ENCODE peak calls at places on chromosomes 12 and 14, in four cellular contexts. R, C, D and T are unnamed samples.

GRCh38 chr14:64212666-64213065 is 81.5 kb downstream of the ESR2 start:
- DNase-seq in R (no peak), C (no peak), D (no peak), T (no peak)

GRCh38 chr14:71714225-71714624 is 218.0 kb upstream of the RGS6 start:
- DNase-seq in R (no peak), C (no peak), D (no peak), T (no peak)

GRCh38 chr12:127485528-127485927 is 781.4 kb upstream of the TMEM132C start:
- DNase-seq in R (no peak), C (no peak), D (peak), T (peak)

GRCh38 chr12:165862-166368 is 48.0 kb downstream of the SLC6A12 start:
- DNase-seq in D (no peak), C (no peak), R (no peak), T (no peak)

GRCh38 chr14:58747181-58747580 is 109.4 kb downstream of the DACT1 start:
- DNase-seq in D (peak), C (no peak), R (peak), T (no peak)

GRCh38 chr12:47155457-47156166 is 75.9 kb upstream of the AMIGO2 start:
- DNase-seq in R (no peak), D (no peak), C (no peak), T (no peak)

GRCh38 chr12:86950043-86950838 is 694.0 kb upstream of the MGAT4C start:
- DNase-seq in R (no peak), C (no peak), D (no peak), T (no peak)

GRCh38 chr12:132453361-132454133 is 36.4 kb upstream of the FBRSL1 start:
- DNase-seq in R (no peak), D (no peak), C (no peak), T (no peak)

GRCh38 chr14:50823051-50823762 is 7.8 kb downstream of the NIN start:
- DNase-seq in R (no peak), D (no peak), C (no peak), T (no peak)

GRCh38 chr14:39666386-39666785 is 234.2 kb upstream of the FBXO33 start:
- DNase-seq in C (no peak), D (no peak), R (no peak), T (no peak)

GRCh38 chr14:90177537-90178189 is 78.7 kb upstream of the PSMC1 start:
- DNase-seq in D (no peak), C (no peak), R (no peak), T (no peak)

GRCh38 chr12:68611094-68611818 is 557 bp downstream of the RAP1B start:
- DNase-seq in C (no peak), D (peak), R (no peak), T (peak)

GRCh38 chr14:72476657-72477499 is 417.0 kb downstream of the DPF3 start:
- DNase-seq in C (peak), R (no peak), D (peak), T (no peak)

GRCh38 chr14:104968541-104969401 is 9.4 kb downstream of the AHNAK2 start:
- DNase-seq in R (peak), C (no peak), D (no peak), T (no peak)

GRCh38 chr12:88638388-88638787 is 58.1 kb upstream of the KITLG start:
- DNase-seq in C (no peak), R (no peak), D (no peak), T (no peak)

GRCh38 chr14:93301821-93302447 is 30.9 kb downstream of the BTBD7 start:
- DNase-seq in C (peak), D (no peak), R (no peak), T (no peak)

GRCh38 chr12:6551496-6552139 is 4.2 kb downstream of the IFFO1 start:
- DNase-seq in C (no peak), R (no peak), D (no peak), T (no peak)

GRCh38 chr12:45122776-45123380 is 72.0 kb upstream of the DBX2 start:
- DNase-seq in C (peak), D (no peak), R (no peak), T (no peak)

GRCh38 chr12:69329669-69330428 is 18.3 kb upstream of the LYZ start:
- DNase-seq in C (no peak), D (no peak), R (no peak), T (no peak)

GRCh38 chr12:76929499-76929898 is 50.7 kb upstream of the CSRP2 start:
- DNase-seq in D (no peak), R (no peak), C (no peak), T (no peak)

GRCh38 chr12:54853933-54854538 is at the start of gene MUCL1:
- DNase-seq in D (peak), R (no peak), C (peak), T (peak)

GRCh38 chr14:77098470-77099353 is 654 bp downstream of the CIPC start:
- DNase-seq in R (peak), D (peak), C (no peak), T (peak)

GRCh38 chr14:54132485-54132884 is 175.9 kb upstream of the BMP4 start:
- DNase-seq in D (no peak), C (no peak), R (no peak), T (no peak)

GRCh38 chr14:74085047-74085637 is 386 bp downstream of the LIN52 start:
- DNase-seq in C (no peak), D (no peak), R (no peak), T (no peak)

GRCh38 chr12:19710811-19711793 is 271.8 kb downstream of the AEBP2 start:
- DNase-seq in C (no peak), R (no peak), D (no peak), T (no peak)

GRCh38 chr14:100902295-100902694 is 1.2 kb downstream of the RTL1 start:
- DNase-seq in R (no peak), D (no peak), C (peak), T (no peak)

GRCh38 chr12:123813349-123813748 is 51.2 kb downstream of the DNAH10 start:
- DNase-seq in C (no peak), R (no peak), D (no peak), T (no peak)

GRCh38 chr12:84955298-84955697 is 42.7 kb upstream of the SLC6A15 start:
- DNase-seq in C (no peak), D (no peak), R (no peak), T (no peak)

GRCh38 chr14:102262894-102263462 is 42.0 kb downstream of the MOK start:
- DNase-seq in C (peak), D (no peak), R (peak), T (no peak)

GRCh38 chr12:32273712-32274111 is 125.6 kb upstream of the FGD4 start:
- DNase-seq in D (peak), R (no peak), C (no peak), T (no peak)
- TF ChIP-seq POLR2AphosphoS5 in D (no peak), R (no peak), C (no peak), T (no peak)

DNA sequence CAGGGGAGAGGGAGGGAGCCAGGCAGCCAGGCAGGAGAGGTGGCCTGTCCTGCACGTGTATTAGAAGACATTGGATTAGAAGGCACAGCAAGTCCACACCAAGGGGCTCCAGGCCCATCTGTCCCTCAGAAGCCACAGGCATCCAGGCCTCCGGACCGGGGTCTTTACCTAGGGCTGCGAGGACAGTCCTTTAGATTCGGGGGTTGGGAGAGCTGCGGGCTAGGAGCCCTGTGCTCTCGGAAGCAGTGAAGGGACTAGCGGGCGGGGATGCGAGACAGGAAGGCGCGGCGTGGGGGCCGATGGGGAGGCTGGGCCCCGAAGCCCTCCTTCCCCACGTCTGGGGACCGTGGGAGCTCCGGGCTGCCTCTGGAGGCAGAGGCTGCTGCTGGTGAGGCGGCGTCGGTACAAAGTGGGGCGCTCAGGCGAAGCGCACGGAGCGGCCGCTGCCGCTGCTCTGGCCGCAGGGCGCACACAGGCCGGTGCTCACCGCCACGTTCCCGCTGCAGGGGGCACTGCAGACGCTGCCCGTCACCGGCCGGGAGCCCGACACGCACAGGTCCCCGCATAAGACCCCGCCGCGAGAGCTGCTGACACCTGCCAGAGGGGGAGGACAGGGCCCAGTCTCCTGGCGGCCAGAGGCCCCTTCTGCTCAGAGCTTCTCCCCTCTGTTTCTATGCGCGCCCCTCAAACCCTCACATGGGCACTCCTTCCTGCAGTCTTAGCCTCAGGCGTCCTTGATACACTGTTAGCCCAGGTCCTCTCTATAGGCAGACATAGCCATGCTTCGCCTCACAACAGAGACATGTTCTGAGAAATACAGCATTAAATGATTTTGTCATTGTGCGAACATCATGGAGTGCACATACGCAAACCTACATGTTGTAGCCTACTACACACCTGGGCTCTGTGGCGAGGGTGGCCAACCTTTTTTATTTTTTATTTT is 17.3 kb downstream of the KRT7 start:
- DNase-seq in D (no peak), C (no peak), R (peak), T (no peak)
- TF ChIP-seq CTCF in D (no peak), C (no peak), R (no peak), T (no peak)

DNA sequence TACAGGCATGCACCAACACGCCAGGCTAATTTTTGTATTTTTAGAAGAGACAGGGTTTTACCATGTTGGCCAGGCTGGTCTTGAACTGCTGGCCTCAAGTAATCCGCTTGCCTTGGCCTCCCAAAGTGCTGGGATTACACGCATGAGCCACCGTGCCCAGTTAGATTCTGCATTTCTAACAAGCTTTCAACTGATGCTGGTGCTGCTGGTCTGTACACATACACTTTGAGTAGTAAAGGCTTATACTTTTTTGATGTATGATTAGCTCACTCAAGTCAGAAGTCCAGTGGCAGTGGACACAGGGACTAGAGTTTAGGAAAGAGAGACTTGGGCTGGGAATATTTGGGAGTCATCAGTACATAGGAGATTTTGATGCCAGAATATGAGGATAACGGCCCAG is 2.2 kb upstream of the TBC1D15 start:
- DNase-seq in C (no peak), R (no peak), D (no peak), T (no peak)
- TF ChIP-seq POLR2AphosphoS5 in C (no peak), R (no peak), D (no peak), T (no peak)

GRCh38 chr14:67705211-67705610 is 3.5 kb downstream of the RDH12 start:
- DNase-seq in C (no peak), D (no peak), R (no peak), T (no peak)
- TF ChIP-seq CTCF in C (no peak), D (no peak), R (no peak), T (no peak)

GRCh38 chr12:101166866-101167265 is 43.2 kb downstream of the SLC5A8 start:
- DNase-seq in D (no peak), C (no peak), R (no peak), T (no peak)
- TF ChIP-seq POLR2AphosphoS5 in D (no peak), C (no peak), R (no peak), T (no peak)

GRCh38 chr12:105329926-105330282 is 587 bp upstream of the C12orf75 start:
- DNase-seq in D (no peak), R (no peak), C (no peak), T (no peak)

GRCh38 chr12:105330283-105330937 is at the start of gene C12orf75:
- DNase-seq in R (peak), C (peak), D (peak), T (peak)

GRCh38 chr12:105332925-105333324 is 2.4 kb downstream of the C12orf75 start:
- DNase-seq in C (no peak), D (no peak), R (no peak), T (no peak)

GRCh38 chr12:105331805-105332251 is 1.3 kb downstream of the C12orf75 start:
- DNase-seq in C (no peak), R (no peak), D (peak), T (peak)

DNA sequence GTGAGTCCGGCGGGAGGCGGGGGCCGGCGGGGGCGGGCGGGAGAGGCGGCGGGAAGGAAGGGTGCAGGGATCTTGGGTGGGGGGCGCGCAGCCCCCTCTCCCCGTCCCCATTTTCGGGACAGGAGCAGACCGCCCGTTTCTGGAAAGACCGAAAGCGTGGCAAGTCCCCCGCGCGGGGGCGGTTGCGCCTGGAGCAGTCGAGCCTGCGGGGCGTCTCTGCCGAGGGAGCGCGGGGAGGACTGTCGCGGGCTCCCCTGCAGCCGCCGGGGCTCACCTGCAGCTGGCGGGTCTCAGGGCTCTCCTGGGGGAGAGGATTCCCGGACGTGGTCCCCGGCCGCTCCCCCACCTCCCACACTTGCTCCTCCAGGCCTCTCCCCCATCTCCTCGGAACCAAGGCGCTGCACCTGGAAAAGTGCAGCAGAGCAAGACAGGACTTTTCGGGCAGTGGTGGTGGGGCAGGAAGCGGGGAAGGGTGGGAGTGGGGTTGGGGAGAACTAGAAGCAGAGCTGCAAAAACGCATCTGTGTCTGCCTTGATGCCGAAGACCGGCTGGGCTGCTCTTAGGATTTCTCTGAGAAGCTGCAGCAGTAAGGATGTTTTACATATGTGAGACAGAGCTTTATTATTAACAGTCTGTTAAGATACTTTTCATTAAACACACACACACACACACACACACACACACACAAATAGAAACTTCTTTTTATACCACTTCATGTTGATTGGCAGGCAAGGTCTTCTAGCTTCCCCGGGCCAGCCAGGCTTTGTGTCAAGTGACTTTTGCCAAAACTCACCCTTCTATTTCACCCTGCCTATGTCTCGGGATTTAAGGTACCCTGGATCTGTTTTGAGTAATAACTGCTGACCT is 680 bp downstream of the C12orf75 start:
- DNase-seq in C (no peak), R (peak), D (peak), T (peak)
- TF ChIP-seq CTCF in C (no peak), R (no peak), D (no peak), T (no peak)

DNA sequence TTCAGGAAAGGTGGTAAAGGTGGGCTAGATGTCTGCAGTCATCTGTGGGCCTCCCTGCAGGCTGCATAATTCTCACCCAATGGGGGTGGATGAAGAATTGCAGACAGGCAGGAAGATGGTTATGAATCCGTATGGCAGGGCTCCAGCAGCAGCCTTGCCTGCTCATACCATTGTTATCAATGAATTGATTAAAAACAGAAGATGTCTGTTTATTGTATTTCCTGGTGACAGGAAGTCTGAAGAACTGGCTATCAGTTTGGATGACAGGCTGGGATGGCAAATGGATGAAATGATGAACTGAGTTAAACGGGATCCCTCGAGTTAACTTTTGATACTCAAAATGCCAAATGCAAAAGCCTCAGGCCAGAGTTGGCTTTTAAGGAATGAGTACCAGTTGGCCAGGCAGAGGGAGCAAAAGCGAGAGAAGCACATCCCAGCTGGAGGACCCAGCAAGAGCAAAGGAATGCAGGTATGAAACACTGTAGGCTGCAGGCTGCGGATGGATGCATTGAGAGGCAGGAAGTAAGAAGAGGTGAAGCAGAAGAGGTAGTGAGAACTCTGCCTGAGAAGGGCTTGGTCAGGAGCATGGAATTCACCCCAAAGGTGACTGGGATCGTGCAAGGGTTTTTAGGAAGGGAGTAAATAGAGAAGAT is 550.0 kb upstream of the TBX3 start:
- DNase-seq in C (no peak), D (no peak), R (no peak), T (no peak)
- TF ChIP-seq POLR2AphosphoS5 in C (no peak), D (no peak), R (no peak), T (no peak)